ENCODE peak calls at places on chromosome 14, in eight cellular contexts. M is GM06990, J is left ventricle myocardium inferior, B is foreskin fibroblast, Z is A549, Q is fibroblast of lung, T is astrocyte of the spinal cord, I is lower leg skin. U is an unnamed sample.

GRCh38 chr14:101110729-101111619 is 207.5 kb upstream of the RTL1 start:
- DNase-seq in T (no peak), B (no peak), Q (no peak), I (peak; percentile 78), Z (no peak), J (no peak), M (no peak), U (no peak)

GRCh38 chr14:85421166-85421877 is 108.6 kb upstream of the FLRT2 start:
- DNase-seq in J (no peak), T (peak; percentile 47), B (peak; percentile 93), Z (no peak), I (no peak), M (no peak), Q (peak; percentile 88), U (peak; percentile 76)

GRCh38 chr14:78152246-78153068 is 17.7 kb upstream of the NRXN3 start:
- DNase-seq in Q (no peak), T (no peak), M (no peak), J (no peak), B (no peak), Z (no peak), I (no peak), U (no peak)

GRCh38 chr14:101358726-101359125 is 202.6 kb upstream of the DIO3 start:
- DNase-seq in T (no peak), B (no peak), Q (no peak), Z (no peak), J (no peak), M (no peak), I (peak; percentile 85), U (no peak)

GRCh38 chr14:63383776-63384367 is 65.1 kb upstream of the GPHB5 start:
- DNase-seq in M (peak; percentile 13), I (no peak), Z (no peak), Q (no peak), B (no peak), T (no peak), J (no peak), U (no peak)

GRCh38 chr14:54312166-54312801 is 84.5 kb upstream of the CDKN3 start:
- DNase-seq in T (peak; percentile 92), Q (peak; percentile 82), M (no peak), J (no peak), B (peak; percentile 95), Z (peak; percentile 24), I (no peak), U (peak; percentile 97)

GRCh38 chr14:84825481-84825880 is 704.5 kb upstream of the FLRT2 start:
- DNase-seq in Z (no peak), J (no peak), T (peak; percentile 51), I (no peak), M (no peak), B (peak; percentile 14), Q (peak; percentile 11), U (no peak)

GRCh38 chr14:64544607-64545312 is 4.2 kb downstream of the HSPA2 start:
- DNase-seq in Z (no peak), B (no peak), I (no peak), J (no peak), T (no peak), M (no peak), Q (no peak), U (no peak)

GRCh38 chr14:24378981-24379906 is 11.3 kb downstream of the NFATC4 start:
- DNase-seq in Z (no peak), T (no peak), I (no peak), B (no peak), J (no peak), Q (no peak), M (no peak), U (no peak)

GRCh38 chr14:24377126-24377525 is 9.1 kb downstream of the NFATC4 start:
- DNase-seq in Q (no peak), M (no peak), T (no peak), I (no peak), Z (no peak), J (no peak), B (no peak), U (no peak)

GRCh38 chr14:24378327-24378726 is 10.3 kb downstream of the NFATC4 start:
- DNase-seq in Q (no peak), I (no peak), T (no peak), J (no peak), M (no peak), B (no peak), Z (no peak), U (no peak)

GRCh38 chr14:24377660-24378059 is 9.7 kb downstream of the NFATC4 start:
- DNase-seq in Z (no peak), Q (no peak), M (no peak), T (no peak), J (no peak), I (no peak), B (no peak), U (no peak)

GRCh38 chr14:24376448-24377070 is 8.6 kb downstream of the NFATC4 start:
- DNase-seq in B (no peak), Q (no peak), M (no peak), I (no peak), Z (no peak), J (no peak), T (no peak), U (no peak)
- TF ChIP-seq CTCF in B (no peak), Q (no peak), M (no peak), I (no peak), Z (no peak), J (no peak), T (no peak), U (no peak)

GRCh38 chr14:104724407-104724980 is 465 bp downstream of the ADSS1 start:
- DNase-seq in Z (peak; percentile 38), Q (no peak), B (no peak), T (no peak), M (no peak), J (peak; percentile 83), I (no peak), U (no peak)

GRCh38 chr14:104726600-104727451 is 2.8 kb downstream of the ADSS1 start:
- DNase-seq in Q (no peak), B (no peak), T (no peak), Z (peak; percentile 26), I (no peak), J (no peak), M (no peak), U (no peak)

GRCh38 chr14:104725772-104726548 is 1.9 kb downstream of the ADSS1 start:
- DNase-seq in M (no peak), B (no peak), J (no peak), I (no peak), Q (no peak), T (no peak), Z (no peak), U (no peak)

GRCh38 chr14:104723651-104724406 is at the start of gene ADSS1:
- DNase-seq in J (peak; percentile 80), B (no peak), T (no peak), Q (peak; percentile 39), Z (peak; percentile 70), I (no peak), M (peak; percentile 68), U (no peak)

DNA sequence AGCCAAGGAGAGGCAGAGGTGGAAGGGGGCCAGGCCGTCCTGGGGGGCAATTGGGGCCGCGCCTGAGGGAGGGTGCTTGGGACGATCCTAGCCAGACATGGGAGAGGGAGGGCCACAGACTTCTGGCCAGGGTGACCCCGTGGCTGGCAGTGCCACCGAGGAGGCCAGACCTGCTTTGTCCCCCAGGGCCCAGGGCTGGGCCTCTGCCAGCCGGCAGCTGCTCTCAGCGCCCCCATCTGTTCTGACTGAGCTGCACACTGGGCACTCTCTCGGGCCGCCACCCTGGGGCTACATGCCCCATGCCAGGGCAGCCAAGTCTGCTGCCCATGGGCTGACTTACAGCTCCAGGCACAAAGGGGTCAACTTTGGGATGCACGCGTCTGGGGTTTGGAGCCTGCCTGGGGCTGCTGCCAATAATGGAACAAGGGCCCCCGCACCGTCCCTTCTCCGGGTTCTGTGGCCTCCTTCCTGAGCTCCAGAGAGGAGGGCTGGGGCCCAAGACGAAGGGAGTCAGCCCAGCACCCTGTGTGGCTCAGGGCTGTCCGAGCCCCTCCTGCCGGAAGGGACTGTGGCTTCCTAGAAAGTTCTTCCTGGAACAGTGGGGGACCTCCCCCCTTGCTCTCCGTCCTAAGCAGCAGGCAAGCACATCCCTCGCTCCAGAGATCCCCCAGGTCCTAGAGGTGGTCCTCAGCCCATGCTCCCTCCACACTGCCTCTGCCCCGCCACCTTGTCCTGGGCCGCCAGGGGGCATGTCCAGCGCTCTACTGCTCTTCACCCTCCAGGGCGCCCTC is 1.1 kb downstream of the ADSS1 start:
- DNase-seq in Z (peak; percentile 59), B (peak; percentile 53), T (peak; percentile 33), M (no peak), J (peak; percentile 70), Q (peak; percentile 63), I (no peak), U (peak; percentile 21)
- TF ChIP-seq CTCF in Z (peak; percentile 34), B (peak; percentile 32), T (peak; percentile 32), M (peak; percentile 4), J (peak; percentile 10), Q (peak; percentile 47), I (no peak), U (peak; percentile 56)

DNA sequence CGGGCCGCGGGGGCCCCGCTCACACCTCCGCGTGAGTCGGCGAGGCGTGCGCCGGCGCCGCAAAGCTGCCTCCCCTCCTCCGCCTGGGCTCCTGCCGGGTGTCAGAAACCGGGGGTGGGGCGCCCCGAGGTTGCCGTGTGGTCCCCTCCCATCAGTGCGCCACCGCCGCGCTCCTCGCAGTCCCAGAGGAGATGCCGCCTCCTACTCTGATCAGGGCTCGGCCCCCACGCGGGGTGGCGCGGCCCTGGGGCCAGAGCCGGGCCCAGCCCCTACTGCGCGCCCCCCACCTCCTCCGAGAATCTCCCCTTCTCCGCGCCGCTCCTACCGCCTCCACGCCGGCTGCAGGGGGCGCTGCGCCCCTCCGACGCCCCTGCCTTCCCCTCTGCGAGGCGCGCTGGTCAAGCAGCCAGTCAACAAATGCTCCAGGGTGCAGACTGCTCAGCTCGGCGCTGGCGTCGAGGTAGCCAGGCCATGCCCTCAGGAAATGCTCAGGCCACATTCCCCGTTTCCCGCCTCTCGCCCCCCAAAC is 467 bp upstream of the JAG2 start:
- DNase-seq in M (peak; percentile 45), Q (no peak), J (no peak), B (no peak), Z (peak; percentile 67), T (no peak), I (no peak), U (no peak)
- TF ChIP-seq CTCF in M (peak; percentile 52), Q (peak; percentile 30), J (peak; percentile 65), B (peak; percentile 23), Z (peak; percentile 52), T (peak; percentile 48), I (no peak), U (peak; percentile 64)

GRCh38 chr14:95185452-95186392 is 28.4 kb upstream of the DICER1 start:
- DNase-seq in I (peak; percentile 86), T (peak; percentile 3), J (peak; percentile 61), Z (no peak), M (no peak), B (peak; percentile 23), Q (peak; percentile 58), U (no peak)
- TF ChIP-seq CTCF in I (no peak), T (no peak), J (no peak), Z (no peak), M (no peak), B (no peak), Q (no peak), U (no peak)

DNA sequence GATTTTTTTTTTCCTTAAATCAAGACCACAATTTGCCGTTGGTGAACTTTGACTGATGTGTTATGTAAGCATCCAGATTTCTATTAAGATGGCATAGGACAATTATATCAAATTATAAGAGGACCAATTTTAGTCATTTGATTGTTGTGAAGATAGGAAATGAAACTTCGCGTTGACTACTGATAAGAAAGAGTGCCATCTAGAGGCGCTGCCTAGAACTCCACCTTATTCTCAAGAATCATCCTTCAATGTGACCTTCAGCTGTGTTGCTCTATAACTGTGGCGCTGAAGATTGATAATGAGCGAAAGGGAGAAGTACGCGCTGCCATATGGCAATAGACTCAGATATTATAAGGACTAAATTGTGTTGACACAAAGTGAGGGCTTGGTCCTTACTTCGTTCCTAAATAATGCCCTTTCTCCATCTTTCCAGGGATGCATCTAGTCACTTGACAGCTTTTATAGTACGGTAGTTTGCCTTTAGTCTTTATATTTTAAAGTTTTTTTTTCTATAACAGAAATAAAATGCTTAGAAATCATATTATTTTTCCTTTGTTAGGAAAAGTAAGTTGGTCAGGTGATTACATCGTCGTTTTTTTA is 350.8 kb upstream of the STXBP6 start:
- DNase-seq in Q (peak; percentile 50), M (peak; percentile 1), Z (no peak), J (no peak), B (peak; percentile 12), I (no peak), T (peak; percentile 32), U (peak; percentile 31)
- TF ChIP-seq CTCF in Q (peak; percentile 82), M (peak; percentile 53), Z (peak; percentile 53), J (peak; percentile 82), B (peak; percentile 70), I (no peak), T (peak; percentile 65), U (peak; percentile 87)